ENCODE peak calls at places on chromosome 2, in six cellular contexts. One of them, this sample, is unnamed.

GRCh38 chr2:70124983-70125480 is 37.8 kb downstream of the PCBP1 start:
- DNase-seq in astrocyte: no peak
- DNase-seq in NCI-H2171: peak; percentile 76
- DNase-seq in endothelial cell of umbilical vein: peak; percentile 59
- DNase-seq in AG04449: no peak
- DNase-seq in HT1080: no peak
- DNase-seq in this sample: no peak

GRCh38 chr2:10535703-10536102 is 87.6 kb upstream of the ODC1 start:
- DNase-seq in astrocyte: no peak
- DNase-seq in NCI-H2171: no peak
- DNase-seq in endothelial cell of umbilical vein: no peak
- DNase-seq in AG04449: no peak
- DNase-seq in HT1080: no peak
- DNase-seq in this sample: no peak

GRCh38 chr2:170553748-170554147 is 161.4 kb upstream of the SP5 start:
- DNase-seq in astrocyte: no peak
- DNase-seq in NCI-H2171: no peak
- DNase-seq in endothelial cell of umbilical vein: peak; percentile 4
- DNase-seq in AG04449: no peak
- DNase-seq in HT1080: no peak
- DNase-seq in this sample: no peak

GRCh38 chr2:218284106-218284811 is 8.0 kb downstream of the TMBIM1 start:
- DNase-seq in astrocyte: peak; percentile 76
- DNase-seq in NCI-H2171: no peak
- DNase-seq in endothelial cell of umbilical vein: peak; percentile 34
- DNase-seq in AG04449: no peak
- DNase-seq in HT1080: peak; percentile 79
- DNase-seq in this sample: peak; percentile 42

GRCh38 chr2:197308635-197309368 is 1.8 kb downstream of the ANKRD44 start:
- DNase-seq in astrocyte: no peak
- DNase-seq in NCI-H2171: no peak
- DNase-seq in endothelial cell of umbilical vein: no peak
- DNase-seq in AG04449: no peak
- DNase-seq in HT1080: no peak
- DNase-seq in this sample: no peak

GRCh38 chr2:191245046-191245868 is at the start of gene MYO1B:
- DNase-seq in astrocyte: peak; percentile 66
- DNase-seq in NCI-H2171: peak; percentile 65
- DNase-seq in endothelial cell of umbilical vein: peak; percentile 68
- DNase-seq in AG04449: no peak
- DNase-seq in HT1080: peak; percentile 87
- DNase-seq in this sample: no peak

GRCh38 chr2:47243596-47244323 is 88.7 kb upstream of the STPG4 start:
- DNase-seq in astrocyte: no peak
- DNase-seq in NCI-H2171: no peak
- DNase-seq in endothelial cell of umbilical vein: no peak
- DNase-seq in AG04449: no peak
- DNase-seq in HT1080: no peak
- DNase-seq in this sample: no peak

GRCh38 chr2:224347181-224348051 is 54.5 kb downstream of the FAM124B start:
- DNase-seq in astrocyte: peak; percentile 23
- DNase-seq in NCI-H2171: no peak
- DNase-seq in endothelial cell of umbilical vein: no peak
- DNase-seq in AG04449: no peak
- DNase-seq in HT1080: no peak
- DNase-seq in this sample: no peak

GRCh38 chr2:57372237-57372962 is 674.2 kb upstream of the VRK2 start:
- DNase-seq in astrocyte: no peak
- DNase-seq in NCI-H2171: no peak
- DNase-seq in endothelial cell of umbilical vein: peak; percentile 15
- DNase-seq in AG04449: no peak
- DNase-seq in HT1080: no peak
- DNase-seq in this sample: no peak

GRCh38 chr2:190050001-190050400 is 12.5 kb downstream of the MSTN start:
- DNase-seq in astrocyte: no peak
- DNase-seq in NCI-H2171: no peak
- DNase-seq in endothelial cell of umbilical vein: no peak
- DNase-seq in AG04449: peak; percentile 5
- DNase-seq in HT1080: no peak
- DNase-seq in this sample: no peak

GRCh38 chr2:222288590-222289279 is 10.1 kb downstream of the PAX3 start:
- DNase-seq in astrocyte: no peak
- DNase-seq in NCI-H2171: no peak
- DNase-seq in endothelial cell of umbilical vein: no peak
- DNase-seq in AG04449: no peak
- DNase-seq in HT1080: no peak
- DNase-seq in this sample: no peak

GRCh38 chr2:81087646-81088045 is 783.1 kb upstream of the LRRTM1 start:
- DNase-seq in astrocyte: no peak
- DNase-seq in NCI-H2171: no peak
- DNase-seq in endothelial cell of umbilical vein: no peak
- DNase-seq in AG04449: no peak
- DNase-seq in HT1080: no peak
- DNase-seq in this sample: no peak

GRCh38 chr2:54103454-54104314 is 11.7 kb upstream of the ACYP2 start:
- DNase-seq in astrocyte: peak; percentile 47
- DNase-seq in NCI-H2171: no peak
- DNase-seq in endothelial cell of umbilical vein: peak; percentile 91
- DNase-seq in AG04449: no peak
- DNase-seq in HT1080: peak; percentile 87
- DNase-seq in this sample: no peak